ENCODE peak calls at places on chromosomes 13 and 19, in four cellular contexts. One of them, this sample, is unnamed.
A peak's percentile ranks its signal among the peaks of the same experiment; 100 is the strongest.

GRCh38 chr19:55210120-55210493 is 806 bp upstream of the PTPRH start:
- DNase-seq in K562: no peak
- DNase-seq in HL-60: no peak
- DNase-seq in GM12878: no peak
- DNase-seq in this sample: no peak

GRCh38 chr13:112444001-112444311 is 67.8 kb downstream of the SPACA7 start:
- DNase-seq in K562: peak; percentile 69
- DNase-seq in HL-60: peak; percentile 14
- DNase-seq in GM12878: no peak
- DNase-seq in this sample: peak; percentile 85

GRCh38 chr19:34976611-34977010 is 12.6 kb upstream of the ZNF792 start:
- DNase-seq in K562: no peak
- DNase-seq in HL-60: no peak
- DNase-seq in GM12878: no peak
- DNase-seq in this sample: no peak

GRCh38 chr13:19181621-19182485 is at the start of gene TUBA3C:
- DNase-seq in K562: peak; percentile 35
- DNase-seq in HL-60: no peak
- DNase-seq in GM12878: no peak
- DNase-seq in this sample: no peak

GRCh38 chr13:29937836-29938235 is 87.4 kb upstream of the UBL3 start:
- DNase-seq in K562: no peak
- DNase-seq in HL-60: no peak
- DNase-seq in GM12878: no peak
- DNase-seq in this sample: no peak

GRCh38 chr19:35090160-35090794 is 25.3 kb upstream of the FXYD3 start:
- DNase-seq in K562: peak; percentile 84
- DNase-seq in HL-60: no peak
- DNase-seq in GM12878: no peak
- DNase-seq in this sample: peak; percentile 61

GRCh38 chr19:18662972-18663732 is 20.3 kb upstream of the CRTC1 start:
- DNase-seq in K562: no peak
- DNase-seq in HL-60: no peak
- DNase-seq in GM12878: no peak
- DNase-seq in this sample: no peak

GRCh38 chr19:14056741-14057356 is 5.0 kb downstream of the PALM3 start:
- DNase-seq in K562: peak; percentile 25
- DNase-seq in HL-60: no peak
- DNase-seq in GM12878: no peak
- DNase-seq in this sample: no peak

GRCh38 chr19:13001502-13002388 is 6.5 kb downstream of the NFIX start:
- DNase-seq in K562: no peak
- DNase-seq in HL-60: no peak
- DNase-seq in GM12878: no peak
- DNase-seq in this sample: no peak

GRCh38 chr13:32829676-32830091 is 186.5 kb upstream of the KL start:
- DNase-seq in K562: no peak
- DNase-seq in HL-60: no peak
- DNase-seq in GM12878: no peak
- DNase-seq in this sample: no peak

GRCh38 chr13:95192998-95193397 is 108.3 kb downstream of the ABCC4 start:
- DNase-seq in K562: no peak
- DNase-seq in HL-60: no peak
- DNase-seq in GM12878: no peak
- DNase-seq in this sample: no peak

GRCh38 chr13:67343777-67344176 is 113.6 kb upstream of the PCDH9 start:
- DNase-seq in K562: no peak
- DNase-seq in HL-60: no peak
- DNase-seq in GM12878: no peak
- DNase-seq in this sample: no peak

GRCh38 chr13:74708629-74709028 is 574.4 kb upstream of the KLF12 start:
- DNase-seq in K562: no peak
- DNase-seq in HL-60: no peak
- DNase-seq in GM12878: no peak
- DNase-seq in this sample: no peak

GRCh38 chr13:26425439-26426358 is 131.8 kb upstream of the WASF3 start:
- DNase-seq in K562: no peak
- DNase-seq in HL-60: no peak
- DNase-seq in GM12878: no peak
- DNase-seq in this sample: no peak

GRCh38 chr13:96898855-96899254 is 95.4 kb downstream of the OXGR1 start:
- DNase-seq in K562: no peak
- DNase-seq in HL-60: no peak
- DNase-seq in GM12878: no peak
- DNase-seq in this sample: no peak

GRCh38 chr19:24053601-24054000 is 33.4 kb upstream of the ZNF254 start:
- DNase-seq in K562: no peak
- DNase-seq in HL-60: no peak
- DNase-seq in GM12878: no peak
- DNase-seq in this sample: no peak

GRCh38 chr19:48881741-48882657 is 9.8 kb downstream of the PPP1R15A start:
- DNase-seq in K562: peak; percentile 48
- DNase-seq in HL-60: no peak
- DNase-seq in GM12878: no peak
- DNase-seq in this sample: no peak

GRCh38 chr13:47175172-47175806 is 278.4 kb upstream of the HTR2A start:
- DNase-seq in K562: no peak
- DNase-seq in HL-60: peak; percentile 2
- DNase-seq in GM12878: no peak
- DNase-seq in this sample: no peak

GRCh38 chr13:32427852-32428580 is at the start of gene N4BP2L1:
- DNase-seq in K562: no peak
- DNase-seq in HL-60: peak; percentile 43
- DNase-seq in GM12878: peak; percentile 87
- DNase-seq in this sample: peak; percentile 50

GRCh38 chr13:31629085-31629785 is 110.1 kb upstream of the RXFP2 start:
- DNase-seq in K562: no peak
- DNase-seq in HL-60: no peak
- DNase-seq in GM12878: no peak
- DNase-seq in this sample: no peak

GRCh38 chr19:18053571-18054219 is 33.0 kb downstream of the IL12RB1 start:
- DNase-seq in K562: no peak
- DNase-seq in HL-60: no peak
- DNase-seq in GM12878: no peak
- DNase-seq in this sample: no peak

GRCh38 chr13:75251188-75251587 is 230.8 kb downstream of the TBC1D4 start:
- DNase-seq in K562: no peak
- DNase-seq in HL-60: no peak
- DNase-seq in GM12878: no peak
- DNase-seq in this sample: no peak

GRCh38 chr19:29731331-29731850 is 16.3 kb upstream of the C19orf12 start:
- DNase-seq in K562: no peak
- DNase-seq in HL-60: no peak
- DNase-seq in GM12878: no peak
- DNase-seq in this sample: no peak

GRCh38 chr19:39045506-39045905 is 13.2 kb upstream of the FBXO27 start:
- DNase-seq in K562: no peak
- DNase-seq in HL-60: no peak
- DNase-seq in GM12878: no peak
- DNase-seq in this sample: no peak

GRCh38 chr13:87274209-87274819 is 396.9 kb upstream of the SLITRK5 start:
- DNase-seq in K562: peak; percentile 2
- DNase-seq in HL-60: peak; percentile 1
- DNase-seq in GM12878: no peak
- DNase-seq in this sample: peak; percentile 0

GRCh38 chr13:86922936-86923335 is 748.2 kb upstream of the SLITRK5 start:
- DNase-seq in K562: no peak
- DNase-seq in HL-60: no peak
- DNase-seq in GM12878: no peak
- DNase-seq in this sample: no peak

GRCh38 chr19:53112286-53112685 is 9.1 kb upstream of the ZNF160 start:
- DNase-seq in K562: no peak
- DNase-seq in HL-60: no peak
- DNase-seq in GM12878: no peak
- DNase-seq in this sample: no peak

GRCh38 chr13:98664047-98664446 is 87.1 kb upstream of the STK24 start:
- DNase-seq in K562: no peak
- DNase-seq in HL-60: no peak
- DNase-seq in GM12878: no peak
- DNase-seq in this sample: no peak

GRCh38 chr13:77429320-77430142 is 102.6 kb upstream of the MYCBP2 start:
- DNase-seq in K562: no peak
- DNase-seq in HL-60: no peak
- DNase-seq in GM12878: peak; percentile 93
- DNase-seq in this sample: no peak

GRCh38 chr19:8666814-8667405 is 31.7 kb downstream of the ACTL9 start:
- DNase-seq in K562: no peak
- DNase-seq in HL-60: no peak
- DNase-seq in GM12878: no peak
- DNase-seq in this sample: no peak

GRCh38 chr19:46065486-46065885 is 24.7 kb upstream of the IGFL4 start:
- DNase-seq in K562: no peak
- DNase-seq in HL-60: no peak
- DNase-seq in GM12878: no peak
- DNase-seq in this sample: no peak

GRCh38 chr19:5717215-5717614 is 2.7 kb downstream of the LONP1 start:
- DNase-seq in K562: no peak
- DNase-seq in HL-60: no peak
- DNase-seq in GM12878: no peak
- DNase-seq in this sample: no peak

GRCh38 chr19:5719961-5720790 is at the start of the genes CATSPERD and LONP1:
- DNase-seq in K562: peak; percentile 99
- DNase-seq in HL-60: peak; percentile 98
- DNase-seq in GM12878: peak; percentile 95
- DNase-seq in this sample: peak; percentile 99

GRCh38 chr19:5718579-5719273 is 1.2 kb downstream of the LONP1 start:
- DNase-seq in K562: peak; percentile 41
- DNase-seq in HL-60: peak; percentile 81
- DNase-seq in GM12878: peak; percentile 5
- DNase-seq in this sample: peak; percentile 30

GRCh38 chr19:5719274-5719960 is 529 bp downstream of the LONP1 start:
- DNase-seq in K562: peak; percentile 13
- DNase-seq in HL-60: no peak
- DNase-seq in GM12878: no peak
- DNase-seq in this sample: no peak

DNA sequence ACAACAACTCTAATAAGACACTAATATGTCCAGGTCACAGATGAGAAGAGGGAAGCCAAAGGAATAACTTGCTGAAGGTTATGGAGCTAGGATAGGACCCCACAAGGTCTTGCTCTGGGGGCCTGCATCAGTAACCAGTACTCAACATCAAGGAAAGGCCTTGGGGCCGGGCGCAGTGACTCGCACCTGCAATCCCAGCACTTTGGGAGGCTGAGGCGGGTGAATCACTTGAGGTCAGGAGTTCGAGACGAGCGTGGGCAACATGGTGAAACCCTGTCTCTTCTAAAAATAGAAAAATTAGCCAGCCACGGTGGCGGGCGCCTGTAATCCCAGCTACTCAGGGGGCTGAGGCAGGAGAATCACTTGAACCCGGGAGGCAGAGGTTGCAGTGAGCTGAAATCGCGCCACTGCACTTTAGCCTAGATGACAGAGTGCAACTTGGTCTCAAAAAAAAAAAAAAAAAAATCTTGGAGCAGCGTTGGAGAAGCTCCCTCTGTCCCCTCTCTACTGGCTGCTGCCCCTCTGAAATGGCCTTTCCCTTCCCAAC is 1.8 kb downstream of the LONP1 start:
- DNase-seq in K562: no peak
- DNase-seq in HL-60: no peak
- DNase-seq in GM12878: no peak
- DNase-seq in this sample: no peak
- TF ChIP-seq SPI1 in K562: no peak
- TF ChIP-seq SPI1 in HL-60: no peak
- TF ChIP-seq SPI1 in GM12878: no peak
- TF ChIP-seq SPI1 in this sample: no peak

GRCh38 chr19:1896508-1896907 is 8.7 kb upstream of the ADAT3 start:
- DNase-seq in K562: no peak
- DNase-seq in HL-60: no peak
- DNase-seq in GM12878: no peak
- DNase-seq in this sample: no peak
- TF ChIP-seq SPI1 in K562: no peak
- TF ChIP-seq SPI1 in HL-60: no peak
- TF ChIP-seq SPI1 in GM12878: no peak
- TF ChIP-seq SPI1 in this sample: no peak

GRCh38 chr13:44519642-44520041 is 56.5 kb downstream of the TSC22D1 start:
- DNase-seq in K562: no peak
- DNase-seq in HL-60: no peak
- DNase-seq in GM12878: no peak
- DNase-seq in this sample: no peak

GRCh38 chr13:44514278-44514677 is 61.9 kb downstream of the TSC22D1 start:
- DNase-seq in K562: no peak
- DNase-seq in HL-60: no peak
- DNase-seq in GM12878: no peak
- DNase-seq in this sample: no peak

DNA sequence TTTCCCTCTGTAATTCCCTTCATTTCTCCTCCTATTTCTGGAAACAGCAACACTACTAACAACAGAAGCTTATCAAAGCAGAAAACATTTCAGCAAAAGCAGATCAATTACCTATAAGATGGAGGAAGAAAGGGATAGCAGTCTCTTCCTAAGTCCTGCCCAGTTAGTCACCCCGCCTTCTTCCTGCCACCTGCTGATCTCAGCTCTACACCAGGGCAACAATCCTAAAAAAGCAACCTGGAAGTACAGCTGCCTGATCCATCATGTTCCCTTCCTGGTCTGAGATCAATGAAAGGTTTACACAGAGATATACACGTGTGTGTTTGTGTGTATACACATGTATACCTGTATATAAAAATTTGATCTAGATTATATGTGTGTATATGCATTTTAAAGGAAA is 59.4 kb downstream of the TSC22D1 start:
- DNase-seq in K562: no peak
- DNase-seq in HL-60: no peak
- DNase-seq in GM12878: no peak
- DNase-seq in this sample: no peak
- TF ChIP-seq SPI1 in K562: no peak
- TF ChIP-seq SPI1 in HL-60: no peak
- TF ChIP-seq SPI1 in GM12878: no peak
- TF ChIP-seq SPI1 in this sample: no peak

GRCh38 chr19:11399667-11400066 is 15.6 kb upstream of the EPOR start:
- DNase-seq in K562: no peak
- DNase-seq in HL-60: no peak
- DNase-seq in GM12878: no peak
- DNase-seq in this sample: no peak

GRCh38 chr19:11401808-11402543 is 17.1 kb downstream of the RGL3 start:
- DNase-seq in K562: no peak
- DNase-seq in HL-60: no peak
- DNase-seq in GM12878: no peak
- DNase-seq in this sample: no peak

GRCh38 chr19:11400695-11401291 is 16.7 kb upstream of the EPOR start:
- DNase-seq in K562: peak; percentile 37
- DNase-seq in HL-60: no peak
- DNase-seq in GM12878: no peak
- DNase-seq in this sample: no peak

DNA sequence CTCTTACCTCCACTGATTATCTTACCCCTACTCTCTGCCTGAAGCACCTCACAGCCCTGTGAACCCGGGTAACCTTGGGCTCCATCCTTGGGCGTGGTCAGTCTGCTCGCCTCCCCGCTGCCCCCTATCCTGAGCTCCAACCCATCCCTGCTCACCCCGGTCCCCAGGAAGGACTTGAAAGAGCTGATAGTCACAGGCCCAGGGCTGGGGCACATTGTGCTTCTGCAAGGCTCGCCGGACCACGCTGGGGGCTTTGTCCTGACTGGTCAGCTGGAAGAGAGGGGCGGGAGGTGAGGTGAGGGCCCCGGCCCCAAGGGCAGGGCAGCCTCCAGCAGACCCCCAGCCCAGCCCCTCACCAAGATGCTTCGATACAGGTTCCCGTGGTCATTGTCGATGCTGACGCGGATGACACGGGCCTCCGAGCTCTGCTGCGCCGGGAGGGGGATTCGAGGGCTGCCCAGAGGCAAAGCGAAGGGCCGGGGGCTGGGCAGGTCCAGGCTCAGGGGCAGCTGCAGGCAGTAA is 13.0 kb upstream of the EPOR start:
- DNase-seq in K562: no peak
- DNase-seq in HL-60: no peak
- DNase-seq in GM12878: no peak
- DNase-seq in this sample: no peak
- TF ChIP-seq SPI1 in K562: no peak
- TF ChIP-seq SPI1 in HL-60: no peak
- TF ChIP-seq SPI1 in GM12878: no peak
- TF ChIP-seq SPI1 in this sample: no peak

This sample was measured in GM12891.